ENCODE peak calls at places on chromosomes 5 and 9, in nine cellular contexts. One of them, this sample, is unnamed.

GRCh38 chr5:57832873-57833272 is 350.3 kb upstream of the ACTBL2 start:
- DNase-seq in B cell: no peak
- DNase-seq in neural crest cell: no peak
- DNase-seq in upper lobe of right lung: no peak
- DNase-seq in AG10803: no peak
- DNase-seq in HCT116: no peak
- DNase-seq in GM10248: no peak
- DNase-seq in fibroblast of mammary gland: no peak
- DNase-seq in left ventricle myocardium inferior: no peak
- DNase-seq in this sample: no peak

GRCh38 chr5:127055880-127056653 is 17.2 kb downstream of the C5orf63 start:
- DNase-seq in GM10248: no peak
- DNase-seq in fibroblast of mammary gland: no peak
- DNase-seq in B cell: no peak
- DNase-seq in neural crest cell: no peak
- DNase-seq in AG10803: no peak
- DNase-seq in upper lobe of right lung: no peak
- DNase-seq in HCT116: no peak
- DNase-seq in left ventricle myocardium inferior: no peak
- DNase-seq in this sample: no peak

GRCh38 chr5:62488531-62488930 is 76.0 kb downstream of the IPO11 start:
- DNase-seq in AG10803: no peak
- DNase-seq in upper lobe of right lung: no peak
- DNase-seq in HCT116: no peak
- DNase-seq in B cell: no peak
- DNase-seq in GM10248: no peak
- DNase-seq in neural crest cell: no peak
- DNase-seq in left ventricle myocardium inferior: no peak
- DNase-seq in fibroblast of mammary gland: no peak
- DNase-seq in this sample: no peak

GRCh38 chr5:102811962-102812361 is 56.9 kb downstream of the PAM start:
- DNase-seq in HCT116: peak; percentile 52
- DNase-seq in neural crest cell: no peak
- DNase-seq in fibroblast of mammary gland: peak; percentile 87
- DNase-seq in GM10248: no peak
- DNase-seq in upper lobe of right lung: no peak
- DNase-seq in AG10803: peak; percentile 34
- DNase-seq in left ventricle myocardium inferior: no peak
- DNase-seq in B cell: no peak
- DNase-seq in this sample: no peak

GRCh38 chr9:132381966-132382541 is 24.6 kb downstream of the TTF1 start:
- DNase-seq in left ventricle myocardium inferior: no peak
- DNase-seq in AG10803: no peak
- DNase-seq in neural crest cell: no peak
- DNase-seq in upper lobe of right lung: no peak
- DNase-seq in B cell: peak; percentile 41
- DNase-seq in fibroblast of mammary gland: no peak
- DNase-seq in GM10248: peak; percentile 71
- DNase-seq in HCT116: no peak
- DNase-seq in this sample: no peak

GRCh38 chr5:166722939-166723338 is 1568.5 kb upstream of the WWC1 start:
- DNase-seq in fibroblast of mammary gland: peak; percentile 80
- DNase-seq in AG10803: peak; percentile 16
- DNase-seq in HCT116: no peak
- DNase-seq in left ventricle myocardium inferior: no peak
- DNase-seq in upper lobe of right lung: no peak
- DNase-seq in B cell: no peak
- DNase-seq in GM10248: no peak
- DNase-seq in neural crest cell: no peak
- DNase-seq in this sample: no peak

GRCh38 chr9:117718085-117718484 is 13.9 kb downstream of the TLR4 start:
- DNase-seq in fibroblast of mammary gland: peak; percentile 50
- DNase-seq in HCT116: no peak
- DNase-seq in upper lobe of right lung: no peak
- DNase-seq in neural crest cell: no peak
- DNase-seq in GM10248: peak; percentile 24
- DNase-seq in AG10803: peak; percentile 73
- DNase-seq in B cell: peak; percentile 41
- DNase-seq in left ventricle myocardium inferior: no peak
- DNase-seq in this sample: no peak

GRCh38 chr5:126373621-126374416 is 49.4 kb upstream of the GRAMD2B start:
- DNase-seq in left ventricle myocardium inferior: no peak
- DNase-seq in fibroblast of mammary gland: no peak
- DNase-seq in neural crest cell: no peak
- DNase-seq in upper lobe of right lung: no peak
- DNase-seq in GM10248: no peak
- DNase-seq in HCT116: no peak
- DNase-seq in AG10803: peak; percentile 79
- DNase-seq in B cell: no peak
- DNase-seq in this sample: no peak

GRCh38 chr9:136697146-136697820 is 10.0 kb upstream of the AGPAT2 start:
- DNase-seq in AG10803: no peak
- DNase-seq in fibroblast of mammary gland: peak; percentile 28
- DNase-seq in left ventricle myocardium inferior: no peak
- DNase-seq in HCT116: no peak
- DNase-seq in upper lobe of right lung: peak; percentile 69
- DNase-seq in B cell: no peak
- DNase-seq in GM10248: no peak
- DNase-seq in neural crest cell: no peak
- DNase-seq in this sample: no peak

GRCh38 chr9:117649126-117649525 is 55.1 kb upstream of the TLR4 start:
- DNase-seq in fibroblast of mammary gland: no peak
- DNase-seq in upper lobe of right lung: no peak
- DNase-seq in left ventricle myocardium inferior: no peak
- DNase-seq in B cell: no peak
- DNase-seq in GM10248: no peak
- DNase-seq in neural crest cell: no peak
- DNase-seq in HCT116: no peak
- DNase-seq in AG10803: no peak
- DNase-seq in this sample: no peak

GRCh38 chr9:34575775-34576592 is 13.5 kb downstream of the CNTFR start:
- DNase-seq in AG10803: no peak
- DNase-seq in B cell: no peak
- DNase-seq in fibroblast of mammary gland: no peak
- DNase-seq in upper lobe of right lung: no peak
- DNase-seq in HCT116: no peak
- DNase-seq in neural crest cell: no peak
- DNase-seq in left ventricle myocardium inferior: no peak
- DNase-seq in GM10248: no peak
- DNase-seq in this sample: no peak

GRCh38 chr9:86308687-86309086 is 26.3 kb upstream of the ISCA1 start:
- DNase-seq in B cell: no peak
- DNase-seq in neural crest cell: no peak
- DNase-seq in fibroblast of mammary gland: no peak
- DNase-seq in upper lobe of right lung: no peak
- DNase-seq in left ventricle myocardium inferior: no peak
- DNase-seq in GM10248: no peak
- DNase-seq in HCT116: no peak
- DNase-seq in AG10803: no peak
- DNase-seq in this sample: no peak

GRCh38 chr5:139799359-139799758 is 3.8 kb downstream of the PSD2 start:
- DNase-seq in left ventricle myocardium inferior: no peak
- DNase-seq in fibroblast of mammary gland: no peak
- DNase-seq in AG10803: no peak
- DNase-seq in B cell: no peak
- DNase-seq in upper lobe of right lung: peak; percentile 75
- DNase-seq in neural crest cell: no peak
- DNase-seq in GM10248: no peak
- DNase-seq in HCT116: no peak
- DNase-seq in this sample: no peak

GRCh38 chr5:135399838-135400542 is 959 bp upstream of the MACROH2A1 start:
- DNase-seq in fibroblast of mammary gland: no peak
- DNase-seq in left ventricle myocardium inferior: no peak
- DNase-seq in neural crest cell: no peak
- DNase-seq in B cell: no peak
- DNase-seq in upper lobe of right lung: no peak
- DNase-seq in HCT116: no peak
- DNase-seq in GM10248: no peak
- DNase-seq in AG10803: no peak
- DNase-seq in this sample: no peak

GRCh38 chr9:71036501-71036900 is 84.9 kb downstream of the TRPM3 start:
- DNase-seq in HCT116: no peak
- DNase-seq in AG10803: no peak
- DNase-seq in left ventricle myocardium inferior: no peak
- DNase-seq in GM10248: no peak
- DNase-seq in neural crest cell: no peak
- DNase-seq in upper lobe of right lung: no peak
- DNase-seq in B cell: no peak
- DNase-seq in fibroblast of mammary gland: peak; percentile 45
- DNase-seq in this sample: no peak

GRCh38 chr5:168903082-168903481 is 323.9 kb upstream of the PANK3 start:
- DNase-seq in left ventricle myocardium inferior: no peak
- DNase-seq in AG10803: no peak
- DNase-seq in fibroblast of mammary gland: no peak
- DNase-seq in B cell: no peak
- DNase-seq in GM10248: no peak
- DNase-seq in neural crest cell: no peak
- DNase-seq in HCT116: no peak
- DNase-seq in upper lobe of right lung: no peak
- DNase-seq in this sample: no peak

GRCh38 chr9:129398901-129399300 is 220.8 kb upstream of the IER5L start:
- DNase-seq in fibroblast of mammary gland: no peak
- DNase-seq in upper lobe of right lung: peak; percentile 40
- DNase-seq in B cell: no peak
- DNase-seq in left ventricle myocardium inferior: peak; percentile 4
- DNase-seq in HCT116: no peak
- DNase-seq in GM10248: no peak
- DNase-seq in neural crest cell: no peak
- DNase-seq in AG10803: no peak
- DNase-seq in this sample: no peak

GRCh38 chr9:76733096-76733495 is 31.1 kb upstream of the PCA3 start:
- DNase-seq in GM10248: no peak
- DNase-seq in fibroblast of mammary gland: peak; percentile 36
- DNase-seq in B cell: no peak
- DNase-seq in neural crest cell: no peak
- DNase-seq in upper lobe of right lung: no peak
- DNase-seq in left ventricle myocardium inferior: no peak
- DNase-seq in HCT116: no peak
- DNase-seq in AG10803: peak; percentile 51
- DNase-seq in this sample: peak; percentile 13

GRCh38 chr9:133130721-133131244 is 9.7 kb upstream of the RALGDS start:
- DNase-seq in AG10803: no peak
- DNase-seq in HCT116: no peak
- DNase-seq in fibroblast of mammary gland: no peak
- DNase-seq in neural crest cell: no peak
- DNase-seq in GM10248: peak; percentile 76
- DNase-seq in left ventricle myocardium inferior: no peak
- DNase-seq in upper lobe of right lung: no peak
- DNase-seq in B cell: peak; percentile 79
- DNase-seq in this sample: no peak

GRCh38 chr9:97304586-97304985 is 2.9 kb upstream of the CCDC180 start:
- DNase-seq in upper lobe of right lung: no peak
- DNase-seq in left ventricle myocardium inferior: no peak
- DNase-seq in GM10248: no peak
- DNase-seq in neural crest cell: no peak
- DNase-seq in HCT116: no peak
- DNase-seq in B cell: no peak
- DNase-seq in fibroblast of mammary gland: no peak
- DNase-seq in AG10803: no peak
- DNase-seq in this sample: no peak

GRCh38 chr5:139764250-139764791 is 31.3 kb upstream of the PSD2 start:
- DNase-seq in GM10248: no peak
- DNase-seq in left ventricle myocardium inferior: no peak
- DNase-seq in B cell: peak; percentile 81
- DNase-seq in AG10803: no peak
- DNase-seq in HCT116: no peak
- DNase-seq in neural crest cell: peak; percentile 53
- DNase-seq in fibroblast of mammary gland: no peak
- DNase-seq in upper lobe of right lung: no peak
- DNase-seq in this sample: no peak

GRCh38 chr5:122419195-122419894 is 107.3 kb downstream of the SNCAIP start:
- DNase-seq in upper lobe of right lung: no peak
- DNase-seq in neural crest cell: no peak
- DNase-seq in fibroblast of mammary gland: no peak
- DNase-seq in HCT116: no peak
- DNase-seq in B cell: no peak
- DNase-seq in left ventricle myocardium inferior: no peak
- DNase-seq in GM10248: no peak
- DNase-seq in AG10803: no peak
- DNase-seq in this sample: no peak

DNA sequence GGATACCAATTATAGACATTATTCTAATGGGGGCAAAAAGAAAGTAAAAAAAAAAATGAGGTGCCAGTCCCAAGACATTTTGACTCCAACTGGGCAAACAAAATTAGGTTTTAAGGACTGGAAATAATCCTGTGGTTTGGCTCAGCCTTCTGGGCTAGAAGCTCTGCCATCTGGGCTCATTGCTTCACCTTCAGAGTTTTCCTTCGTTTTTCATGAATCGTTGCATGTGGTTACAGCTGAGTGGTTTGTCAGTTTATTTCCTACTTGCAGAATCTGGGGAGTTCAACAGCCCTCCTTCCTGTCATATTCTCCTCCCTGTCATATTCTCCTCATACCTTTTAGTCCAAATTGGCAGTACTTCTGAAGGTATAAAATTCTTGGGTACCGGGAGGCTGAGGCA is 12.0 kb downstream of the UGT3A2 start:
- DNase-seq in GM10248: no peak
- DNase-seq in AG10803: peak; percentile 62
- DNase-seq in left ventricle myocardium inferior: no peak
- DNase-seq in neural crest cell: no peak
- DNase-seq in HCT116: no peak
- DNase-seq in B cell: no peak
- DNase-seq in upper lobe of right lung: no peak
- DNase-seq in fibroblast of mammary gland: no peak
- DNase-seq in this sample: no peak
- TF ChIP-seq CTCF in GM10248: no peak
- TF ChIP-seq CTCF in AG10803: no peak
- TF ChIP-seq CTCF in left ventricle myocardium inferior: no peak
- TF ChIP-seq CTCF in neural crest cell: no peak
- TF ChIP-seq CTCF in HCT116: no peak
- TF ChIP-seq CTCF in B cell: no peak
- TF ChIP-seq CTCF in upper lobe of right lung: no peak
- TF ChIP-seq CTCF in fibroblast of mammary gland: no peak
- TF ChIP-seq CTCF in this sample: no peak

GRCh38 chr5:170632266-170632984 is 128.6 kb downstream of the KCNIP1 start:
- DNase-seq in neural crest cell: peak; percentile 25
- DNase-seq in left ventricle myocardium inferior: no peak
- DNase-seq in fibroblast of mammary gland: no peak
- DNase-seq in HCT116: no peak
- DNase-seq in B cell: no peak
- DNase-seq in GM10248: no peak
- DNase-seq in upper lobe of right lung: peak; percentile 58
- DNase-seq in AG10803: no peak
- DNase-seq in this sample: no peak
- TF ChIP-seq CTCF in neural crest cell: peak; percentile 13
- TF ChIP-seq CTCF in left ventricle myocardium inferior: no peak
- TF ChIP-seq CTCF in fibroblast of mammary gland: no peak
- TF ChIP-seq CTCF in HCT116: peak; percentile 4
- TF ChIP-seq CTCF in B cell: no peak
- TF ChIP-seq CTCF in GM10248: no peak
- TF ChIP-seq CTCF in upper lobe of right lung: no peak
- TF ChIP-seq CTCF in AG10803: no peak
- TF ChIP-seq CTCF in this sample: no peak

GRCh38 chr5:69416699-69417098 is 1.8 kb downstream of the MARVELD2 start:
- DNase-seq in B cell: no peak
- DNase-seq in upper lobe of right lung: no peak
- DNase-seq in neural crest cell: no peak
- DNase-seq in AG10803: no peak
- DNase-seq in left ventricle myocardium inferior: no peak
- DNase-seq in fibroblast of mammary gland: no peak
- DNase-seq in HCT116: no peak
- DNase-seq in GM10248: no peak
- DNase-seq in this sample: no peak
- TF ChIP-seq CTCF in B cell: no peak
- TF ChIP-seq CTCF in upper lobe of right lung: no peak
- TF ChIP-seq CTCF in neural crest cell: no peak
- TF ChIP-seq CTCF in AG10803: no peak
- TF ChIP-seq CTCF in left ventricle myocardium inferior: no peak
- TF ChIP-seq CTCF in fibroblast of mammary gland: no peak
- TF ChIP-seq CTCF in HCT116: no peak
- TF ChIP-seq CTCF in GM10248: no peak
- TF ChIP-seq CTCF in this sample: no peak

GRCh38 chr5:118060833-118061232 is 927.5 kb downstream of the DTWD2 start:
- DNase-seq in upper lobe of right lung: no peak
- DNase-seq in GM10248: no peak
- DNase-seq in B cell: no peak
- DNase-seq in HCT116: peak; percentile 26
- DNase-seq in AG10803: no peak
- DNase-seq in fibroblast of mammary gland: no peak
- DNase-seq in neural crest cell: no peak
- DNase-seq in left ventricle myocardium inferior: no peak
- DNase-seq in this sample: no peak
- TF ChIP-seq CTCF in upper lobe of right lung: no peak
- TF ChIP-seq CTCF in GM10248: no peak
- TF ChIP-seq CTCF in B cell: no peak
- TF ChIP-seq CTCF in HCT116: peak; percentile 67
- TF ChIP-seq CTCF in AG10803: no peak
- TF ChIP-seq CTCF in fibroblast of mammary gland: no peak
- TF ChIP-seq CTCF in neural crest cell: peak; percentile 55
- TF ChIP-seq CTCF in left ventricle myocardium inferior: no peak
- TF ChIP-seq CTCF in this sample: peak; percentile 29